ENCODE peak calls at places on chromosomes 1 and 21, in nine cellular contexts. K is AG10803; H is central memory CD4-positive, alpha-beta T cell; D is PC-9; V is A549; Y is AG09319; Z is progenitor cell of endocrine pancreas; L is head of caudate nucleus; O is body of pancreas. T is an unnamed sample.
A peak's percentile ranks its signal among the peaks of the same experiment; 100 is the strongest.

GRCh38 chr1:113325039-113325438 is 65.3 kb upstream of the MAGI3 start:
- DNase-seq in L (no peak), Y (no peak), K (peak; percentile 13), V (peak; percentile 70), Z (no peak), O (peak; percentile 47), D (peak; percentile 92), H (no peak), T (no peak)

GRCh38 chr1:33228935-33229487 is 27.3 kb upstream of the ZNF362 start:
- DNase-seq in D (peak; percentile 59), O (peak; percentile 24), Z (no peak), L (no peak), Y (peak; percentile 79), V (no peak), K (peak; percentile 96), H (no peak), T (no peak)

GRCh38 chr1:77986810-77987209 is 7.9 kb upstream of the FUBP1 start:
- DNase-seq in Z (no peak), O (no peak), V (no peak), D (no peak), H (no peak), K (no peak), L (no peak), Y (no peak), T (no peak)

GRCh38 chr1:2523191-2523890 is 3.1 kb downstream of the PANK4 start:
- DNase-seq in H (no peak), Z (no peak), L (no peak), K (no peak), V (no peak), Y (no peak), D (no peak), O (no peak), T (no peak)

GRCh38 chr21:29182674-29183073 is 52.2 kb downstream of the MAP3K7CL start:
- DNase-seq in Z (no peak), V (peak; percentile 29), Y (no peak), L (no peak), K (no peak), H (no peak), O (no peak), D (peak; percentile 64), T (no peak)

GRCh38 chr21:16454371-16454770 is 724.6 kb downstream of the USP25 start:
- DNase-seq in L (no peak), V (peak; percentile 3), H (no peak), O (no peak), K (peak; percentile 5), D (no peak), Z (no peak), Y (no peak), T (no peak)

GRCh38 chr1:220290163-220290761 is 18.0 kb upstream of the RAB3GAP2 start:
- DNase-seq in L (no peak), V (no peak), K (no peak), H (no peak), D (no peak), Z (no peak), Y (no peak), O (no peak), T (no peak)

GRCh38 chr1:67599085-67599484 is 85.9 kb upstream of the GADD45A start:
- DNase-seq in O (no peak), Z (no peak), H (no peak), Y (no peak), K (peak; percentile 43), L (no peak), V (no peak), D (no peak), T (no peak)

GRCh38 chr21:45325206-45326168 is 37.8 kb upstream of the POFUT2 start:
- DNase-seq in K (no peak), Y (no peak), H (no peak), D (no peak), Z (no peak), L (no peak), O (peak; percentile 23), V (no peak), T (no peak)

GRCh38 chr1:201893431-201893830 is 4.7 kb downstream of the SHISA4 start:
- DNase-seq in O (no peak), L (no peak), D (peak; percentile 15), Y (no peak), Z (no peak), H (no peak), K (no peak), V (no peak), T (no peak)

GRCh38 chr1:147541672-147542548 is 609 bp downstream of the BCL9 start:
- DNase-seq in Z (peak; percentile 24), O (peak; percentile 54), L (peak; percentile 80), Y (no peak), V (no peak), H (no peak), K (peak; percentile 41), D (peak; percentile 43), T (peak; percentile 43)

T was measured in iPS DF 6.9.